ENCODE peak calls at places on chromosomes 6 and 20, in six cellular contexts. Y is CD4-positive, CD25-positive, alpha-beta regulatory T cell; S is cardiac muscle cell; V is spleen; H is thoracic aorta; X is H1. F is an unnamed sample.
A peak's percentile ranks its signal among the peaks of the same experiment; 100 is the strongest.

GRCh38 chr6:18314317-18314997 is 50.1 kb upstream of the DEK start:
- DNase-seq in Y (no peak), S (no peak), V (no peak), H (no peak), X (no peak), F (no peak)

GRCh38 chr6:156655267-156655918 is 121.8 kb upstream of the ARID1B start:
- DNase-seq in Y (no peak), S (no peak), V (no peak), H (no peak), X (peak; percentile 34), F (no peak)

GRCh38 chr20:58521763-58522162 is 6.6 kb upstream of the APCDD1L start:
- DNase-seq in Y (no peak), S (no peak), V (no peak), H (no peak), X (no peak), F (no peak)

GRCh38 chr20:2451939-2452732 is 18.5 kb downstream of the SNRPB start:
- DNase-seq in Y (peak; percentile 61), S (peak; percentile 87), V (no peak), H (peak; percentile 54), X (no peak), F (no peak)

GRCh38 chr6:152378154-152378553 is 259.0 kb downstream of the SYNE1 start:
- DNase-seq in Y (no peak), S (no peak), V (no peak), H (no peak), X (no peak), F (no peak)

GRCh38 chr6:163507965-163508364 is 93.4 kb downstream of the QKI start:
- DNase-seq in Y (no peak), S (no peak), V (no peak), H (no peak), X (no peak), F (no peak)

GRCh38 chr6:117627533-117627932 is 25.2 kb upstream of the GOPC start:
- DNase-seq in Y (no peak), S (no peak), V (no peak), H (no peak), X (no peak), F (no peak)

GRCh38 chr6:118743744-118744143 is 92.4 kb upstream of the CEP85L start:
- DNase-seq in Y (no peak), S (no peak), V (no peak), H (no peak), X (no peak), F (no peak)

GRCh38 chr20:38210741-38211140 is 45.7 kb upstream of the TGM2 start:
- DNase-seq in Y (no peak), S (no peak), V (no peak), H (no peak), X (no peak), F (no peak)

GRCh38 chr6:7542065-7542877 is 800 bp downstream of the DSP start:
- DNase-seq in Y (no peak), S (no peak), V (peak; percentile 86), H (no peak), X (no peak), F (no peak)

GRCh38 chr6:8215631-8216030 is 113.3 kb upstream of the EEF1E1 start:
- DNase-seq in Y (no peak), S (peak; percentile 1), V (no peak), H (no peak), X (no peak), F (no peak)

GRCh38 chr20:36929290-36929689 is 22.2 kb downstream of the SAMHD1 start:
- DNase-seq in Y (no peak), S (no peak), V (peak; percentile 20), H (no peak), X (no peak), F (no peak)

GRCh38 chr6:141443668-141444067 is 689.1 kb upstream of the GJE1 start:
- DNase-seq in Y (no peak), S (no peak), V (no peak), H (no peak), X (no peak), F (no peak)

GRCh38 chr6:7512320-7512719 is 29.2 kb upstream of the DSP start:
- DNase-seq in Y (no peak), S (no peak), V (no peak), H (no peak), X (no peak), F (no peak)

GRCh38 chr6:158376650-158377081 is 64.4 kb downstream of the TULP4 start:
- DNase-seq in Y (no peak), S (no peak), V (no peak), H (no peak), X (no peak), F (no peak)

GRCh38 chr6:70680396-70680795 is 12.7 kb downstream of the SMAP1 start:
- DNase-seq in Y (no peak), S (peak; percentile 15), V (no peak), H (no peak), X (no peak), F (no peak)

GRCh38 chr20:60330461-60330860 is 372.2 kb downstream of the CDH26 start:
- DNase-seq in Y (no peak), S (no peak), V (no peak), H (no peak), X (no peak), F (no peak)

GRCh38 chr6:155894262-155894661 is 438.6 kb upstream of the NOX3 start:
- DNase-seq in Y (no peak), S (no peak), V (no peak), H (no peak), X (no peak), F (no peak)

GRCh38 chr20:32966881-32967781 is 37.1 kb downstream of the SUN5 start:
- DNase-seq in Y (peak; percentile 84), S (no peak), V (no peak), H (no peak), X (no peak), F (peak; percentile 63)

GRCh38 chr6:11525468-11526155 is 11.9 kb upstream of the TMEM170B start:
- DNase-seq in Y (no peak), S (peak; percentile 91), V (no peak), H (no peak), X (no peak), F (peak; percentile 98)

GRCh38 chr6:80872194-80872950 is 765.9 kb downstream of the BCKDHB start:
- DNase-seq in Y (no peak), S (peak; percentile 25), V (no peak), H (no peak), X (no peak), F (no peak)

GRCh38 chr6:80872951-80873308 is 766.5 kb downstream of the BCKDHB start:
- DNase-seq in Y (no peak), S (no peak), V (no peak), H (no peak), X (no peak), F (no peak)
- H3K4me3 ChIP-seq in Y (no peak overlapping the region), S (no peak overlapping the region), V (no peak overlapping the region), H (no peak overlapping the region), X (no peak overlapping the region), F (no peak overlapping the region)

GRCh38 chr6:132733814-132734213 is 20.0 kb upstream of the VNN1 start:
- DNase-seq in Y (no peak), S (no peak), V (no peak), H (no peak), X (no peak), F (no peak)
- H3K27ac ChIP-seq in Y (no peak overlapping the region), S (no peak overlapping the region), V (peak overlapping the region; percentile 61), H (no peak overlapping the region), X (no peak overlapping the region), F (no peak overlapping the region)

GRCh38 chr6:166010136-166010535 is 157.5 kb downstream of the TBXT start:
- DNase-seq in Y (no peak), S (no peak), V (no peak), H (no peak), X (no peak), F (no peak)
- H3K27me3 ChIP-seq in Y (peaks cover 6% of the 10 kb centered on the region), S (peaks cover 55% of the 10 kb centered on the region), V (peaks cover 5% of the 10 kb centered on the region), H (no peaks in the 10 kb centered on the region), X (peaks cover 61% of the 10 kb centered on the region), F (peaks cover 38% of the 10 kb centered on the region)

DNA sequence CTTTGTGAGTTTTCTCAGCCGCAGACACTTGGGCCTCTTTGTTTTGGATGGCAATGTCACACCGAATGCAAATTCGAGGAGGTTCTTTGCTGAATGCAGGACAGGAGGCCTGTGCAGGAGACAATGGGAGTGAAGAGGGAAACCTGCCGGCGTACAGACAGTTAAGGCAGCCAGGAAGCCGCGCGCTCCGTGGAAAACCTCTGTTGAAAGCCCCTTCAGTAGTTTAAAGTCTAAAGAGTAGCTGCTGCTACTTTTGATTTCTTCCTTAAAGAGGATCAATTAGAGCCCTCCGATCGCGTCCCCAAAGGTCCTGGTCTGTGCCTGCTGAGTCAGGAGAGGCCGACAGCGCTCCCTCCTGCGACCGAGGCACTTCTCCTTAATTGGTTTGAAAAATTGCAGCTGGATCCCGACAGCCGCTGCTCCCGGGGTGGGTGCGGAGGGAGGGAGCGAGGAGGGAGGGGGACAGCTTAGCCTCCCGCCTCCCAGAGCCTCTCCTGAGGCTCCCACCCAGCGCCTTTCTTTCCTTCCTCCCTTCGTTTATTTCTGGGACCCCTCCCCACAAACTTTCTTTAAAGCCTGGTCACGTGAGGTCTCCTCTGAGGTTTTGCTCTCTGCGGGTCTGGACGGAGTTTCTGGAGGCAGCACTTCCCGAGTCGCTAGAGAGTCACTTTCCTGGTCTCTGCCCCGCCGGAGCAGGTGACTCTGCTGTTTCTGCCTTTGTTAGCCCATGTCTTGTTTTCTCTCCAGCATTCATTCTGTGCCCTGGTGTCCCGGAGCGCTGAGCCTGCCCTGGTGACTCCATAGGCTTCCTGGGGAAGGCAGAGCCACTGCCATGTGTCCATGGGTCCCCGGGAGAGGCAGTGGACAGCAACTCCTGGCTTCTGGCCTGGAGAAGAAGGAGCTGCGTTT is 22.3 kb upstream of the RPP40 start:
- DNase-seq in Y (no peak), S (peak; percentile 68), V (peak; percentile 80), H (no peak), X (no peak), F (no peak)
- H3K4me3 ChIP-seq in Y (no peak overlapping the region), S (peak overlapping the region; percentile 29), V (peak overlapping the region; percentile 24), H (peak overlapping the region; percentile 89), X (peak overlapping the region; percentile 50), F (peak overlapping the region; percentile 47)

GRCh38 chr6:16237242-16237641 is 1.1 kb upstream of the GMPR start:
- DNase-seq in Y (no peak), S (no peak), V (peak; percentile 37), H (no peak), X (no peak), F (no peak)

GRCh38 chr6:16239798-16240123 is 1.4 kb downstream of the GMPR start:
- DNase-seq in Y (no peak), S (no peak), V (no peak), H (no peak), X (no peak), F (no peak)

GRCh38 chr6:16239090-16239797 is 857 bp downstream of the GMPR start:
- DNase-seq in Y (peak; percentile 31), S (peak; percentile 47), V (peak; percentile 85), H (peak; percentile 56), X (no peak), F (peak; percentile 52)

GRCh38 chr6:16238057-16238657 is at the start of gene GMPR:
- DNase-seq in Y (peak; percentile 86), S (peak; percentile 72), V (peak; percentile 90), H (peak; percentile 49), X (no peak), F (peak; percentile 36)

GRCh38 chr6:16238658-16239089 is 287 bp downstream of the GMPR start:
- DNase-seq in Y (no peak), S (no peak), V (no peak), H (no peak), X (no peak), F (no peak)
- H3K27ac ChIP-seq in Y (no peak overlapping the region), S (no peak overlapping the region), V (peak overlapping the region; percentile 81), H (peak overlapping the region; percentile 88), X (no peak overlapping the region), F (no peak overlapping the region)

GRCh38 chr20:49430320-49430719 is 52.1 kb downstream of the KCNB1 start:
- DNase-seq in Y (no peak), S (no peak), V (no peak), H (no peak), X (no peak), F (no peak)
- H3K27me3 ChIP-seq in Y (peaks cover 9% of the 10 kb centered on the region), S (peaks cover 2% of the 10 kb centered on the region), V (no peaks in the 10 kb centered on the region), H (no peaks in the 10 kb centered on the region), X (no peaks in the 10 kb centered on the region), F (no peaks in the 10 kb centered on the region)

F was measured in HL-60.